ENCODE peak calls at places on chromosome 21, in four cellular contexts. L is hypothalamus, A is nephron progenitor cell, Q is NCI-H1092 treated with DMSO at 0.1 percent for 48 hours. P is an unnamed sample.

GRCh38 chr21:15430577-15430976 is 299.2 kb upstream of the USP25 start:
- DNase-seq in L (no peak), A (no peak), Q (no peak), P (no peak)

GRCh38 chr21:14523234-14523633 is 22.9 kb downstream of the SAMSN1 start:
- DNase-seq in L (no peak), A (no peak), Q (no peak), P (peak)

GRCh38 chr21:45854702-45855247 is 126.8 kb upstream of the COL6A1 start:
- DNase-seq in L (no peak), A (no peak), Q (no peak), P (no peak)

GRCh38 chr21:28822882-28823335 is 169.8 kb downstream of the LTN1 start:
- DNase-seq in L (no peak), A (peak), Q (no peak), P (no peak)

GRCh38 chr21:29501451-29501850 is 202.7 kb downstream of the BACH1 start:
- DNase-seq in L (no peak), A (no peak), Q (no peak), P (no peak)

GRCh38 chr21:26800455-26801454 is 44.5 kb downstream of the ADAMTS1 start:
- DNase-seq in L (no peak), A (no peak), Q (no peak), P (no peak)

GRCh38 chr21:43740497-43741156 is 21.7 kb downstream of the PDXK start:
- DNase-seq in L (peak), A (peak), Q (peak), P (peak)

GRCh38 chr21:46092026-46092764 is 5.7 kb upstream of the COL6A2 start:
- DNase-seq in L (no peak), A (no peak), Q (no peak), P (no peak)

GRCh38 chr21:34190576-34191301 is 117.4 kb downstream of the MRPS6 start:
- DNase-seq in L (no peak), A (no peak), Q (no peak), P (no peak)

GRCh38 chr21:39218082-39218409 is 34.8 kb upstream of the PSMG1 start:
- DNase-seq in L (no peak), A (no peak), Q (no peak), P (no peak)

GRCh38 chr21:38311765-38312164 is 55.0 kb downstream of the KCNJ15 start:
- DNase-seq in L (no peak), A (no peak), Q (peak), P (peak)

GRCh38 chr21:38377165-38378093 is 120.6 kb downstream of the KCNJ15 start:
- DNase-seq in L (no peak), A (no peak), Q (no peak), P (no peak)

GRCh38 chr21:33368576-33368975 is 34.6 kb upstream of the IFNGR2 start:
- DNase-seq in L (no peak), A (no peak), Q (no peak), P (no peak)

GRCh38 chr21:44354001-44354405 is 582 bp downstream of the TRPM2 start:
- DNase-seq in L (no peak), A (no peak), Q (no peak), P (no peak)

GRCh38 chr21:36803801-36804452 is 105.0 kb downstream of the SIM2 start:
- DNase-seq in L (no peak), A (no peak), Q (no peak), P (no peak)

GRCh38 chr21:34974162-34974981 is 74.7 kb downstream of the RUNX1 start:
- DNase-seq in L (no peak), A (no peak), Q (no peak), P (no peak)

GRCh38 chr21:45366931-45367401 is 38.0 kb upstream of the COL18A1 start:
- DNase-seq in L (no peak), A (no peak), Q (no peak), P (no peak)

GRCh38 chr21:14673649-14674048 is 127.5 kb upstream of the SAMSN1 start:
- DNase-seq in L (no peak), A (no peak), Q (no peak), P (no peak)

GRCh38 chr21:35179990-35180557 is 131.0 kb upstream of the RUNX1 start:
- DNase-seq in L (no peak), A (no peak), Q (no peak), P (no peak)

GRCh38 chr21:38400195-38400695 is 98.0 kb downstream of the ERG start:
- DNase-seq in L (no peak), A (no peak), Q (no peak), P (peak)

P was measured in retina.